ENCODE peak calls at places on chromosome 6, in eight cellular contexts. One of them, this sample, is unnamed.
A peak's percentile ranks its signal among the peaks of the same experiment; 100 is the strongest.

GRCh38 chr6:11329841-11330765 is 97.6 kb upstream of the NEDD9 start:
- DNase-seq in NCI-H1930: no peak
- DNase-seq in memory B cell: no peak
- DNase-seq in NCI-H524 treated with DMSO at 0.1 percent for 48 hours: no peak
- DNase-seq in activated CD8-positive, alpha-beta memory T cell treated with anti-CD3 and anti-CD28 coated beads, Interleukin-2, amount 50 U/mL, for 48 hours: no peak
- DNase-seq in AG09309: no peak
- DNase-seq in neural progenitor cell: no peak
- DNase-seq in T1000: no peak
- DNase-seq in this sample: no peak

GRCh38 chr6:83884523-83884922 is 25.0 kb downstream of the CYB5R4 start:
- DNase-seq in NCI-H1930: peak; percentile 5
- DNase-seq in memory B cell: no peak
- DNase-seq in neural progenitor cell: peak; percentile 47
- DNase-seq in activated CD8-positive, alpha-beta memory T cell treated with anti-CD3 and anti-CD28 coated beads, Interleukin-2, amount 50 U/mL, for 48 hours: no peak
- DNase-seq in AG09309: peak; percentile 29
- DNase-seq in NCI-H524 treated with DMSO at 0.1 percent for 48 hours: no peak
- DNase-seq in T1000: no peak
- DNase-seq in this sample: peak; percentile 53

GRCh38 chr6:48917233-48917632 is 545.8 kb downstream of the MMUT start:
- DNase-seq in NCI-H524 treated with DMSO at 0.1 percent for 48 hours: no peak
- DNase-seq in AG09309: no peak
- DNase-seq in neural progenitor cell: no peak
- DNase-seq in memory B cell: no peak
- DNase-seq in T1000: no peak
- DNase-seq in activated CD8-positive, alpha-beta memory T cell treated with anti-CD3 and anti-CD28 coated beads, Interleukin-2, amount 50 U/mL, for 48 hours: no peak
- DNase-seq in NCI-H1930: no peak
- DNase-seq in this sample: no peak

GRCh38 chr6:45116714-45117410 is 211.3 kb upstream of the RUNX2 start:
- DNase-seq in T1000: no peak
- DNase-seq in NCI-H1930: no peak
- DNase-seq in NCI-H524 treated with DMSO at 0.1 percent for 48 hours: no peak
- DNase-seq in activated CD8-positive, alpha-beta memory T cell treated with anti-CD3 and anti-CD28 coated beads, Interleukin-2, amount 50 U/mL, for 48 hours: no peak
- DNase-seq in AG09309: peak; percentile 62
- DNase-seq in neural progenitor cell: no peak
- DNase-seq in memory B cell: no peak
- DNase-seq in this sample: peak; percentile 71

GRCh38 chr6:20876016-20876415 is 341.8 kb downstream of the CDKAL1 start:
- DNase-seq in memory B cell: no peak
- DNase-seq in T1000: no peak
- DNase-seq in NCI-H524 treated with DMSO at 0.1 percent for 48 hours: no peak
- DNase-seq in activated CD8-positive, alpha-beta memory T cell treated with anti-CD3 and anti-CD28 coated beads, Interleukin-2, amount 50 U/mL, for 48 hours: no peak
- DNase-seq in NCI-H1930: no peak
- DNase-seq in AG09309: peak; percentile 47
- DNase-seq in neural progenitor cell: peak; percentile 34
- DNase-seq in this sample: peak; percentile 41

GRCh38 chr6:169999367-169999766 is 247.9 kb downstream of the ERMARD start:
- DNase-seq in T1000: no peak
- DNase-seq in activated CD8-positive, alpha-beta memory T cell treated with anti-CD3 and anti-CD28 coated beads, Interleukin-2, amount 50 U/mL, for 48 hours: peak; percentile 3
- DNase-seq in NCI-H524 treated with DMSO at 0.1 percent for 48 hours: no peak
- DNase-seq in neural progenitor cell: no peak
- DNase-seq in AG09309: no peak
- DNase-seq in memory B cell: no peak
- DNase-seq in NCI-H1930: no peak
- DNase-seq in this sample: no peak

GRCh38 chr6:43481075-43481474 is 3.7 kb downstream of the TJAP1 start:
- DNase-seq in neural progenitor cell: no peak
- DNase-seq in NCI-H1930: no peak
- DNase-seq in memory B cell: no peak
- DNase-seq in T1000: no peak
- DNase-seq in activated CD8-positive, alpha-beta memory T cell treated with anti-CD3 and anti-CD28 coated beads, Interleukin-2, amount 50 U/mL, for 48 hours: no peak
- DNase-seq in AG09309: no peak
- DNase-seq in NCI-H524 treated with DMSO at 0.1 percent for 48 hours: no peak
- DNase-seq in this sample: no peak

GRCh38 chr6:56518995-56519767 is 123.5 kb downstream of the DST start:
- DNase-seq in AG09309: no peak
- DNase-seq in neural progenitor cell: no peak
- DNase-seq in activated CD8-positive, alpha-beta memory T cell treated with anti-CD3 and anti-CD28 coated beads, Interleukin-2, amount 50 U/mL, for 48 hours: no peak
- DNase-seq in T1000: no peak
- DNase-seq in NCI-H1930: no peak
- DNase-seq in memory B cell: no peak
- DNase-seq in NCI-H524 treated with DMSO at 0.1 percent for 48 hours: no peak
- DNase-seq in this sample: no peak

GRCh38 chr6:7939864-7940228 is 29.3 kb upstream of the TXNDC5 start:
- DNase-seq in memory B cell: no peak
- DNase-seq in NCI-H524 treated with DMSO at 0.1 percent for 48 hours: no peak
- DNase-seq in T1000: no peak
- DNase-seq in activated CD8-positive, alpha-beta memory T cell treated with anti-CD3 and anti-CD28 coated beads, Interleukin-2, amount 50 U/mL, for 48 hours: no peak
- DNase-seq in NCI-H1930: peak; percentile 16
- DNase-seq in neural progenitor cell: peak; percentile 23
- DNase-seq in AG09309: no peak
- DNase-seq in this sample: no peak

GRCh38 chr6:35302604-35303218 is 5.1 kb downstream of the DEF6 start:
- DNase-seq in memory B cell: peak; percentile 62
- DNase-seq in neural progenitor cell: no peak
- DNase-seq in NCI-H1930: no peak
- DNase-seq in NCI-H524 treated with DMSO at 0.1 percent for 48 hours: no peak
- DNase-seq in T1000: no peak
- DNase-seq in activated CD8-positive, alpha-beta memory T cell treated with anti-CD3 and anti-CD28 coated beads, Interleukin-2, amount 50 U/mL, for 48 hours: peak; percentile 87
- DNase-seq in AG09309: no peak
- DNase-seq in this sample: no peak

GRCh38 chr6:80316655-80317332 is 210.3 kb downstream of the BCKDHB start:
- DNase-seq in NCI-H1930: no peak
- DNase-seq in NCI-H524 treated with DMSO at 0.1 percent for 48 hours: no peak
- DNase-seq in AG09309: no peak
- DNase-seq in memory B cell: no peak
- DNase-seq in activated CD8-positive, alpha-beta memory T cell treated with anti-CD3 and anti-CD28 coated beads, Interleukin-2, amount 50 U/mL, for 48 hours: no peak
- DNase-seq in T1000: no peak
- DNase-seq in neural progenitor cell: peak; percentile 61
- DNase-seq in this sample: no peak

GRCh38 chr6:170243791-170244291 is 47.0 kb downstream of the DLL1 start:
- DNase-seq in NCI-H1930: no peak
- DNase-seq in NCI-H524 treated with DMSO at 0.1 percent for 48 hours: peak; percentile 97
- DNase-seq in neural progenitor cell: peak; percentile 49
- DNase-seq in T1000: no peak
- DNase-seq in memory B cell: no peak
- DNase-seq in AG09309: no peak
- DNase-seq in activated CD8-positive, alpha-beta memory T cell treated with anti-CD3 and anti-CD28 coated beads, Interleukin-2, amount 50 U/mL, for 48 hours: no peak
- DNase-seq in this sample: no peak

GRCh38 chr6:16821834-16822264 is 60.6 kb upstream of the ATXN1 start:
- DNase-seq in neural progenitor cell: no peak
- DNase-seq in T1000: no peak
- DNase-seq in NCI-H1930: no peak
- DNase-seq in AG09309: no peak
- DNase-seq in NCI-H524 treated with DMSO at 0.1 percent for 48 hours: no peak
- DNase-seq in activated CD8-positive, alpha-beta memory T cell treated with anti-CD3 and anti-CD28 coated beads, Interleukin-2, amount 50 U/mL, for 48 hours: no peak
- DNase-seq in memory B cell: no peak
- DNase-seq in this sample: no peak

GRCh38 chr6:152642578-152643375 is 5.6 kb upstream of the SYNE1 start:
- DNase-seq in T1000: no peak
- DNase-seq in AG09309: peak; percentile 31
- DNase-seq in activated CD8-positive, alpha-beta memory T cell treated with anti-CD3 and anti-CD28 coated beads, Interleukin-2, amount 50 U/mL, for 48 hours: no peak
- DNase-seq in NCI-H1930: peak; percentile 47
- DNase-seq in NCI-H524 treated with DMSO at 0.1 percent for 48 hours: no peak
- DNase-seq in neural progenitor cell: peak; percentile 77
- DNase-seq in memory B cell: no peak
- DNase-seq in this sample: peak; percentile 57

GRCh38 chr6:129853996-129854711 is 7.0 kb downstream of the TMEM244 start:
- DNase-seq in NCI-H524 treated with DMSO at 0.1 percent for 48 hours: no peak
- DNase-seq in activated CD8-positive, alpha-beta memory T cell treated with anti-CD3 and anti-CD28 coated beads, Interleukin-2, amount 50 U/mL, for 48 hours: no peak
- DNase-seq in memory B cell: no peak
- DNase-seq in AG09309: no peak
- DNase-seq in neural progenitor cell: no peak
- DNase-seq in NCI-H1930: no peak
- DNase-seq in T1000: no peak
- DNase-seq in this sample: peak; percentile 71

GRCh38 chr6:46490425-46491200 is 636 bp downstream of the RCAN2 start:
- DNase-seq in neural progenitor cell: peak; percentile 87
- DNase-seq in activated CD8-positive, alpha-beta memory T cell treated with anti-CD3 and anti-CD28 coated beads, Interleukin-2, amount 50 U/mL, for 48 hours: no peak
- DNase-seq in T1000: no peak
- DNase-seq in NCI-H1930: peak; percentile 47
- DNase-seq in AG09309: no peak
- DNase-seq in NCI-H524 treated with DMSO at 0.1 percent for 48 hours: no peak
- DNase-seq in memory B cell: no peak
- DNase-seq in this sample: no peak

GRCh38 chr6:108797951-108798671 is 50.1 kb upstream of the ARMC2 start:
- DNase-seq in memory B cell: no peak
- DNase-seq in AG09309: no peak
- DNase-seq in activated CD8-positive, alpha-beta memory T cell treated with anti-CD3 and anti-CD28 coated beads, Interleukin-2, amount 50 U/mL, for 48 hours: no peak
- DNase-seq in neural progenitor cell: no peak
- DNase-seq in T1000: no peak
- DNase-seq in NCI-H524 treated with DMSO at 0.1 percent for 48 hours: no peak
- DNase-seq in NCI-H1930: no peak
- DNase-seq in this sample: no peak

GRCh38 chr6:29696147-29697129 is 15.5 kb upstream of the ZFP57 start:
- DNase-seq in NCI-H524 treated with DMSO at 0.1 percent for 48 hours: no peak
- DNase-seq in activated CD8-positive, alpha-beta memory T cell treated with anti-CD3 and anti-CD28 coated beads, Interleukin-2, amount 50 U/mL, for 48 hours: no peak
- DNase-seq in NCI-H1930: no peak
- DNase-seq in neural progenitor cell: peak; percentile 49
- DNase-seq in T1000: no peak
- DNase-seq in memory B cell: no peak
- DNase-seq in AG09309: no peak
- DNase-seq in this sample: peak; percentile 16

GRCh38 chr6:111699123-111699522 is 93.4 kb upstream of the TRAF3IP2 start:
- DNase-seq in AG09309: no peak
- DNase-seq in T1000: no peak
- DNase-seq in memory B cell: no peak
- DNase-seq in neural progenitor cell: no peak
- DNase-seq in activated CD8-positive, alpha-beta memory T cell treated with anti-CD3 and anti-CD28 coated beads, Interleukin-2, amount 50 U/mL, for 48 hours: no peak
- DNase-seq in NCI-H524 treated with DMSO at 0.1 percent for 48 hours: no peak
- DNase-seq in NCI-H1930: no peak
- DNase-seq in this sample: no peak

GRCh38 chr6:36355819-36356218 is 19.1 kb upstream of the BNIP5 start:
- DNase-seq in activated CD8-positive, alpha-beta memory T cell treated with anti-CD3 and anti-CD28 coated beads, Interleukin-2, amount 50 U/mL, for 48 hours: no peak
- DNase-seq in AG09309: peak; percentile 67
- DNase-seq in NCI-H524 treated with DMSO at 0.1 percent for 48 hours: no peak
- DNase-seq in neural progenitor cell: no peak
- DNase-seq in memory B cell: no peak
- DNase-seq in T1000: no peak
- DNase-seq in NCI-H1930: no peak
- DNase-seq in this sample: no peak

GRCh38 chr6:158766621-158767435 is 52.3 kb downstream of the EZR start:
- DNase-seq in neural progenitor cell: no peak
- DNase-seq in NCI-H524 treated with DMSO at 0.1 percent for 48 hours: no peak
- DNase-seq in NCI-H1930: no peak
- DNase-seq in memory B cell: no peak
- DNase-seq in T1000: no peak
- DNase-seq in AG09309: no peak
- DNase-seq in activated CD8-positive, alpha-beta memory T cell treated with anti-CD3 and anti-CD28 coated beads, Interleukin-2, amount 50 U/mL, for 48 hours: no peak
- DNase-seq in this sample: no peak

This sample was measured in HFFc6.